ENCODE peak calls at places on chromosomes 2 and 18, in four cellular contexts. C, U, D and X are unnamed samples.

GRCh38 chr2:96318723-96319122 is 6.4 kb upstream of the ITPRIPL1 start:
- DNase-seq in C (no peak), U (no peak), D (no peak), X (no peak)

GRCh38 chr18:34595673-34596072 is 114.4 kb upstream of the DTNA start:
- DNase-seq in D (peak), U (no peak), C (peak), X (peak)

GRCh38 chr2:223055836-223056235 is 3.8 kb downstream of the KCNE4 start:
- DNase-seq in U (no peak), C (peak), D (no peak), X (no peak)

GRCh38 chr18:29234751-29235150 is 1057.8 kb upstream of the CDH2 start:
- DNase-seq in C (no peak), D (no peak), U (no peak), X (no peak)

GRCh38 chr2:20446917-20447436 is at the start of gene RHOB:
- DNase-seq in C (peak), U (peak), D (peak), X (peak)

GRCh38 chr2:105143467-105144127 is 97.9 kb upstream of the GPR45 start:
- DNase-seq in D (peak), C (no peak), U (no peak), X (peak)

GRCh38 chr18:48022531-48023330 is 92.3 kb upstream of the SMAD2 start:
- DNase-seq in U (no peak), D (peak), C (peak), X (no peak)

GRCh38 chr2:205848601-205849000 is 166.3 kb downstream of the NRP2 start:
- DNase-seq in U (no peak), D (no peak), C (peak), X (no peak)

GRCh38 chr2:118061135-118061955 is 26.9 kb upstream of the INSIG2 start:
- DNase-seq in U (no peak), C (peak), D (peak), X (no peak)

GRCh38 chr2:96391828-96392200 is 56.2 kb downstream of the NCAPH start:
- DNase-seq in U (no peak), D (no peak), C (no peak), X (no peak)

DNA sequence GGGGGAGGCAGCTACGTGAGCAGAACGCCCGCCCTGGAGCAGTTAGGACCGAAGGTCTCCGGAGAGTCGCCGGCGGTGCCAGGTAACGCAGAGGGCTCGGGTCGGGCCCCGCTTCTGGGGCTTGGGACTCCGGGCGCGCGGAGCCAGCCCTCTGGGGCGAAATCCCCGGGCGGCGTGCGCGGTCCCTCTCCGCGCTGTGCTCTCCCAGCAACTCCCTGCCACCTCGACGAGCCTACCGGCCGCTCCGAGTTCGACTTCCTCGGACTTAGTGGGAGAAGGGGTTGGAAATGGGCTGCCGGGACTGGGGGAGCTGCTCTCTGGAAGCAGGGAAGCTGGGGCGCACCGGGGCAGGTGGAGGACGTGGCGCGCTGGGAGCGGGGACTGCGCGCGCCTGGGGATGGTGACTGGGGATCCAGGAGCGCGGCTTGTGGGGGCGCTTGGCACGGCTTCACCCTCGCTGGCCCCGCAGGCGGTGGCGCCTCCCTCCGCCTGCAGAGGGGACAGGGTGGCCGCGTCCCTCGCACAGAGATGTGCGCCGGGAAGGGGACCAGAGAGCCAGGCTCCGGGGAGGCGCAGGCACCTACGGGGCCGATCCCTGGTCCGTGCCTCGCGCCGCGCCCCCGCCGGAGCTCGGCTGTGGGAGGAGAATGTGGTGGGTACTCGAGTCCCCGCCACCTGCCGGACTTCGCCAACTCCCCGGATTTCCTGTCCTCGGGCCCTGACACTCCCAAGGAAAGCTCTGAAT is 688 bp downstream of the CDH20 start:
- DNase-seq in D (peak), U (no peak), C (peak), X (peak)
- TF ChIP-seq CTCF in D (no peak), U (no peak), C (no peak), X (no peak)

GRCh38 chr18:68925268-68925667 is 127.4 kb downstream of the CCDC102B start:
- DNase-seq in C (peak), D (peak), U (no peak), X (no peak)
- TF ChIP-seq CTCF in C (peak), D (peak), U (no peak), X (peak)

DNA sequence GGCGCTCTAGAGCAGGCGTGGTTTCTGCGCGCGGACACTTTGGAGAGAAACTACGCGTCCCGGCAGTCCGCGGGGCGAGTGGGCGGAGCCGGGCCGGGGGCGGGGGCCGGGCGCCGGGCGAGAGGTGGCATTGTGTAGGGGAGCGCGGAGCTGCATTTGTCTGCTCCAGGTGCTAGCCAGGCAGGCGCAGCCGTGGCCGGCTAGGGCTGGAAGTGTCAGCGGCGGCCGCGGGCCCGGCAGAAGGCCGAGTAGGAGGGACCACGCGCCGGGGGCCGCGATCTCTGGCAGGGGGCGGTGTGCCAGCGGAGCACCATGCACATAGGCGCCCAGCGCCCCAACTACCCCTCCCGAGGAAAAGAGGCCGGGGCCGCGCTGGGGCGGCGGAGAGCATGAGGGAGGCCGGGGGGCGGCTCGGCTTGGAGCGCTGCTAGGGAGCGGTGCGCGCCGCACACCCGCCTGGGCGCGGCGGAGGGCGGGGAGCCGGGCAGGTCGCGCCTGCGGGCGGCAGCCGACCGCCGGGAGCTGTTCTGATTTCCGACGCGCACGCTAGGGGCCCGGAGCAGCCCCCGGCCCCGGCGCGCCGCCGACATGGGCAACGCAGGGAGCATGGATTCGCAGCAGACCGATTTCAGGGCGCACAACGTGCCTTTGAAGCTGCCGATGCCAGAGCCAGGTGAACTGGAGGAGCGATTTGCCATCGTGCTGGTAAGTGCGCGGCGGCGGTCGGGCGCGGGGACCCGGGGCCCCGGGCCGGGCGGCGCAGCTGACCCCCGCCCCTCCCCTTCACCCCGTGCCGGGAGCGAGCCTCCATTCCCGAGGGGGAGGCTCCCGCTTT is at the start of gene FMNL2:
- DNase-seq in D (peak), C (peak), U (no peak), X (peak)
- TF ChIP-seq CTCF in D (no peak), C (no peak), U (no peak), X (no peak)

DNA sequence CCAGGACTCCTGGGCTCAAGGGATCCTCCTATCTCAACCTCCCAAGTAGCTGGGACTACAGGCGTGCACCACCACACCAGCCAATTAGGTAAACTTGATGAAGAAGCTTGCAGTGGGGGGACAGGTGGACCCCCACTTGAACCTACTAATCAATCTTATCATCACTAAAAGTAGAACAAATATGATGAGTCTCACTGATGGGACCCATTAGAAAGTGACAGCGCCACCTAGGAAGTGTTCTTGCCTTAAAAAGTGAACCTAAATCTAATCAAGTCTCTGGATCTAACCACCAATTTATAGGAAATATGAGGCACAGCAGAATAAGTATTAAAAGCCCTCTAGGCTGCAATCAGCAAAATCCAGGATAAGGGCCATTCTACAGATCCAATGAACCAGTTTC is 79.2 kb downstream of the BIN1 start:
- DNase-seq in U (no peak), C (no peak), D (peak), X (no peak)
- TF ChIP-seq CTCF in U (no peak), C (peak), D (peak), X (no peak)

GRCh38 chr2:148893906-148894305 is 18.9 kb downstream of the KIF5C start:
- DNase-seq in U (no peak), C (no peak), D (no peak), X (no peak)

GRCh38 chr2:148885988-148886387 is 11.0 kb downstream of the KIF5C start:
- DNase-seq in U (no peak), C (no peak), D (no peak), X (no peak)

GRCh38 chr2:148885209-148885608 is 10.2 kb downstream of the KIF5C start:
- DNase-seq in D (no peak), U (no peak), C (no peak), X (no peak)

GRCh38 chr2:148887349-148888002 is 12.4 kb downstream of the KIF5C start:
- DNase-seq in D (peak), U (no peak), C (no peak), X (no peak)

DNA sequence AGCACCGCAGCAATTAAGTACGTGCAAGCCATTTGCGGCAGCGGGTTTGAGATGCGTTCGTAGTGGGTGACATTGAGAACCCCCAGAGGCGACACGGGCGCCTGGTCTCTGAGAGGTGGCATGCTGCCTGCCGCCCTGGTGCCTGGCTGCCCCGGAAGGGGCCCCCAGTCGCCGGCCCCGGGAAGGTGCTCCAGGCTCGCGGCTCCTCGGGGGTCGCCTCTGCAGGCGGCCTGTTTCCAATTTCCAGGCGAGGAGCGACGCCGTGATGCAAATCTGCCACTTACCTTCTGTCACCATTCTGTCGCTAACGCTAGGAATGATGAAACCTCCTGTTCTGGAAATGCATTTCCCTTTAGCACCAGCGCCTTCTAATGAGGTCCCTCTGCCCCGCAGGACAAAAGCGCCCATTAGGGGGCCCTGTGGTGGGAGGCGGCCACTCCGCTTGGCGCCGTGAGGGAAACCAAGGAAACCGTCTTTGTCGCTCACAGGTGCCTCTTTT is 13.0 kb downstream of the KIF5C start:
- DNase-seq in U (no peak), D (peak), C (no peak), X (peak)
- TF ChIP-seq CTCF in U (no peak), D (peak), C (no peak), X (peak)

GRCh38 chr18:57644540-57644939 is 22.9 kb upstream of the NARS1 start:
- DNase-seq in D (no peak), U (no peak), C (peak), X (no peak)
- TF ChIP-seq CTCF in D (no peak), U (no peak), C (peak), X (no peak)

GRCh38 chr2:16553222-16553621 is 112.4 kb downstream of the CYRIA start:
- DNase-seq in C (peak), U (no peak), D (peak), X (peak)
- TF ChIP-seq CTCF in C (peak), U (peak), D (peak), X (peak)